ENCODE peak calls at places on chromosomes 11 and 22, in six cellular contexts. R is neuronal stem cell, A is IMR-90, T is H9, C is mesenchymal stem cell, G is H1. B is an unnamed sample.

GRCh38 chr22:46584081-46584903 is 35.9 kb upstream of the GRAMD4 start:
- DNase-seq in C (peak), G (no peak), A (peak), R (no peak), T (peak), B (no peak)

GRCh38 chr22:43293259-43293658 is 49.9 kb downstream of the SCUBE1 start:
- DNase-seq in G (no peak), T (no peak), R (no peak), A (no peak), C (no peak), B (peak)

GRCh38 chr11:101129203-101129943 is at the start of gene PGR:
- DNase-seq in C (peak), R (peak), A (no peak), G (no peak), T (peak), B (peak)

GRCh38 chr22:48900327-48900597 is 927.4 kb downstream of the BRD1 start:
- DNase-seq in R (no peak), T (no peak), C (no peak), A (no peak), G (no peak), B (no peak)

GRCh38 chr11:34495724-34496377 is 17.7 kb downstream of the ELF5 start:
- DNase-seq in G (no peak), R (no peak), A (no peak), C (no peak), T (no peak), B (no peak)

GRCh38 chr22:48748113-48748859 is 1079.4 kb downstream of the BRD1 start:
- DNase-seq in T (peak), C (no peak), G (no peak), R (no peak), A (no peak), B (no peak)

GRCh38 chr11:117159892-117160291 is 15.8 kb downstream of the PAFAH1B2 start:
- DNase-seq in T (no peak), C (no peak), A (no peak), R (no peak), G (no peak), B (no peak)

GRCh38 chr11:43989162-43989961 is 46.9 kb downstream of the C11orf96 start:
- DNase-seq in G (no peak), A (no peak), T (peak), R (no peak), C (peak), B (no peak)

GRCh38 chr22:27100789-27101188 is 443.4 kb downstream of the MIAT start:
- DNase-seq in C (peak), R (peak), T (peak), G (no peak), A (peak), B (no peak)

GRCh38 chr11:10329935-10330334 is 25.1 kb downstream of the ADM start:
- DNase-seq in G (no peak), R (no peak), T (no peak), A (peak), C (peak), B (no peak)

DNA sequence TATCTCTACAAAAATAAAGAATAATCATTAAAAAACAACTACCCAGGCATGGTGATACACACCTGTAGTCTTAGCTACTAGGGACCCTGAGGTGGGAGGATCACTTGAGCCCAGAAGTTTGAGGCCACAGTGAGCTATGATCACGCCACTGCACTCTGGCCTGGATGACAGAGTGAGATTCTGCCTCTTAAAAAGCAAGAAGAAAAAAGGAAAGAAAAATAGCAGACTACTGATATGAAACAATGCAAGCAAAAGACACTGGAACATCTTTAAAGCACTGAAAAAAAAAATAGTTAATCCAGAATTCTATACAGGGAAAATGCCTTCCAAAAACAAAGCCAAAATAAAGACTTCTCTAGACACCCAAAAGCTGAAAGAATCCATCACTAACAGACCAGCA is 5.9 kb downstream of the VPS37C start:
- DNase-seq in C (no peak), G (no peak), T (no peak), A (no peak), R (no peak), B (no peak)
- H4K8ac ChIP-seq in C (no peak), G (no peak), T (no peak), A (no peak), R (no peak), B (no peak)

DNA sequence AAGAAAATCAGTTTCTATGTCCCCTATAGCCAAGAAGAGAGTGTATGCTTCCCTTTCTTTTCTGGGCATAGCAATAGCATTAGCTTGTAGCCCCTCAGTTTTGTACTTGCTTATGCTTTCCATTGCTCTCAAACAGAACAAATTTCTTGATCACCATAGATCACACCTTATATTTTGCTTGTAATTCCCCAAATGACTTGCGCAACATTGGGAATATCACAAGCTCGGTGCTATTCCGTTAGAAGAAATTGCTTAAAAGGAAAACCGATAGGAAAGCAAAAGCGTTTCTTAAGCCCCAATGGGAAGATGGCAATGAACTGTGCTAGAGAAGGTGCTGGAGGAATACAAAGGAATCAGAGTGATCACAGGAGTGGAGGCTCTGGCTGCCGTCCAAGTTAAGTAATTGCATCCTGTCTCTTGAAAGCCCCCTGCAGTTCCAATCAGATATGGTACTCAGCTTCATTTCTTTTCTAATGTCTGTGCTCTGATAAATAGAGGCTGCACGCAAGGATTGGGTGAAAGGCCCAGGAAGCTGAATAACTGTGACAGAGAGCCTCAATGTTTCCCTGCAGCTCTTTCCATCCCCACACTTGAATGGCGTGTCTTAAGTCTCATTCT is 182.1 kb upstream of the KIRREL3 start:
- DNase-seq in G (no peak), A (no peak), R (no peak), T (no peak), C (no peak), B (no peak)
- H3K14ac ChIP-seq in G (no peak), A (no peak), R (no peak), T (no peak), C (no peak), B (no peak)

GRCh38 chr11:106077609-106078517 is at the start of gene AASDHPPT:
- DNase-seq in R (no peak), G (no peak), A (peak), T (no peak), C (no peak), B (no peak)
- H4K8ac ChIP-seq in R (peak), G (peak), A (peak), T (no peak), C (peak), B (peak)

DNA sequence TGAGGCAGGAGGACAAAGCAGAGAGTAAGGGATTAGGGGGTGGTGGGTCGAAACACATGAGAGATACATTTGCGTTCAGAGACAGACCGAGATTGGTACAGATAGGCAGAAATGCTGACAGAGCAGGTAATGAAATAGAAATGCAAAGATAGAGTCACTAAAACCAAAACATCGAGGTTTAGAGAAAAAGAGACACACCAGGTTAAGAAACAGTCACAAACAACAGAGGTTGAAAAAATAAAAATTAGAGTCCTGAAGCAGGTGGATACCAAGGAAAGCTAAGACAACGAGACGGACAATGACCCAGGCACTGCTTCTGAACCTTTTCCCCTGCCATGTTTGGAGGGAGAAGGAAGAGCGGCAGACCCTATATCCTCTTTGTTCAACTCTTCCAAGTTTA is 1.2 kb upstream of the MAPK1 start:
- DNase-seq in C (no peak), R (no peak), G (no peak), T (no peak), A (no peak), B (no peak)
- H3K14ac ChIP-seq in C (no peak), R (no peak), G (no peak), T (no peak), A (no peak), B (no peak)

DNA sequence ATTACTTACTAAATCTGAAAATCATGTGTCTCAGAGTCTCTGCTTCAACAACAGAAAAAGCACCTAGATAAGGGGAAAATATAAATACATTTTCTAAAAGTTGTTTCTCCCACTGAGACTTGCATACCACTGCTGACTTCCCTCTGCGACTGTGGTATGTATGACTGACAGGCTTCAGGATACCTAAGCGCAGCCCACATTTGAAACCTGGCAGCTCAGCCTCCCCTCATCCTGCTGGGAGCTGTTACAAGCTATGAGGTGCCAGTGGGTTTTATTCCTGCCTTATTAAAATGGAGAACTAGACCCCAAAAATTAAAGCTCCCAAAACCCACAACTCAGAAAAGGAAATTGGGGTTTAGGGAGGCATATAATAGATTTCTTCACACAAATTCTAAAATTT is 133.6 kb downstream of the RAB38 start:
- DNase-seq in T (no peak), G (no peak), C (no peak), R (no peak), A (no peak), B (no peak)
- H4K8ac ChIP-seq in T (no peak), G (no peak), C (no peak), R (no peak), A (no peak), B (no peak)